ENCODE peak calls at places on chromosomes 6 and 20, in nine cellular contexts. P, B, X, J, Z, M, G, F and C are unnamed samples.

GRCh38 chr6:150297327-150298028 is 71.3 kb upstream of the IYD start:
- DNase-seq in P (no peak), B (no peak), X (peak; percentile 58), J (no peak), Z (no peak), M (no peak), G (peak; percentile 14), F (no peak), C (peak; percentile 55)

GRCh38 chr20:61778485-61778863 is 287.2 kb downstream of the TAF4 start:
- DNase-seq in P (no peak), B (no peak), X (no peak), J (no peak), Z (no peak), M (no peak), G (no peak), F (no peak), C (no peak)

GRCh38 chr6:5671162-5671561 is 335.6 kb downstream of the NRN1 start:
- DNase-seq in P (no peak), B (no peak), X (peak; percentile 77), J (no peak), Z (no peak), M (no peak), G (no peak), F (no peak), C (no peak)

GRCh38 chr6:39678914-39679313 is 46.3 kb downstream of the KIF6 start:
- DNase-seq in P (no peak), B (no peak), X (no peak), J (no peak), Z (no peak), M (no peak), G (no peak), F (no peak), C (no peak)

GRCh38 chr6:43803055-43803782 is 33.2 kb downstream of the VEGFA start:
- DNase-seq in P (no peak), B (no peak), X (peak; percentile 67), J (no peak), Z (no peak), M (no peak), G (no peak), F (no peak), C (no peak)

GRCh38 chr6:4797590-4797989 is 21.4 kb downstream of the CDYL start:
- DNase-seq in P (no peak), B (no peak), X (no peak), J (no peak), Z (no peak), M (no peak), G (no peak), F (no peak), C (no peak)

GRCh38 chr20:17568972-17569471 is 853 bp upstream of the DSTN start:
- DNase-seq in P (no peak), B (peak; percentile 41), X (peak; percentile 97), J (peak; percentile 85), Z (peak; percentile 78), M (peak; percentile 95), G (peak; percentile 94), F (peak; percentile 90), C (peak; percentile 99)

GRCh38 chr6:149223120-149223775 is 94.3 kb upstream of the TAB2 start:
- DNase-seq in P (no peak), B (no peak), X (no peak), J (no peak), Z (no peak), M (no peak), G (no peak), F (no peak), C (no peak)

GRCh38 chr6:20444786-20445271 is 43.1 kb downstream of the E2F3 start:
- DNase-seq in P (no peak), B (no peak), X (no peak), J (no peak), Z (no peak), M (no peak), G (no peak), F (no peak), C (no peak)

GRCh38 chr6:153957409-153957808 is 81.6 kb upstream of the OPRM1 start:
- DNase-seq in P (no peak), B (no peak), X (no peak), J (no peak), Z (no peak), M (no peak), G (no peak), F (no peak), C (no peak)

GRCh38 chr6:116314878-116315277 is 35.1 kb upstream of the TSPYL1 start:
- DNase-seq in P (no peak), B (no peak), X (peak; percentile 25), J (no peak), Z (no peak), M (no peak), G (no peak), F (no peak), C (no peak)

GRCh38 chr20:21435576-21435975 is 38.2 kb upstream of the NKX2-4 start:
- DNase-seq in P (no peak), B (no peak), X (no peak), J (no peak), Z (no peak), M (no peak), G (no peak), F (no peak), C (no peak)

GRCh38 chr20:3204124-3204794 is at the start of gene DDRGK1:
- DNase-seq in P (peak; percentile 86), B (no peak), X (peak; percentile 84), J (peak; percentile 92), Z (peak; percentile 51), M (peak; percentile 92), G (peak; percentile 92), F (peak; percentile 95), C (peak; percentile 93)

GRCh38 chr6:112144145-112144926 is 56.9 kb downstream of the FAM229B start:
- DNase-seq in P (no peak), B (no peak), X (no peak), J (no peak), Z (no peak), M (no peak), G (no peak), F (no peak), C (no peak)

GRCh38 chr6:170274713-170275560 is 15.9 kb downstream of the DLL1 start:
- DNase-seq in P (no peak), B (no peak), X (no peak), J (no peak), Z (no peak), M (peak; percentile 46), G (no peak), F (peak; percentile 27), C (no peak)
- H3K4me1 ChIP-seq in P (peaks cover 12% of the 10 kb centered on the region), B (peaks cover 3% of the 10 kb centered on the region), X (no peaks in the 10 kb centered on the region), J (peaks cover 46% of the 10 kb centered on the region), Z (no peaks in the 10 kb centered on the region), M (peaks cover under 1% of the 10 kb centered on the region), G (no peaks in the 10 kb centered on the region), F (peaks cover 13% of the 10 kb centered on the region), C (peaks cover 13% of the 10 kb centered on the region)

GRCh38 chr20:50838322-50838625 is 43.4 kb downstream of the BCAS4 start:
- DNase-seq in P (no peak), B (no peak), X (no peak), J (no peak), Z (no peak), M (no peak), G (no peak), F (no peak), C (no peak)
- H3K27ac ChIP-seq in P (peak overlapping the region; percentile 85), B (no peak overlapping the region), X (no peak overlapping the region), J (no peak overlapping the region), Z (peak overlapping the region; percentile 83), M (peak overlapping the region; percentile 66), G (no peak overlapping the region), F (no peak overlapping the region), C (peak overlapping the region; percentile 69)

GRCh38 chr6:166511316-166511715 is 75.2 kb downstream of the RAMACL start:
- DNase-seq in P (no peak), B (no peak), X (no peak), J (no peak), Z (no peak), M (no peak), G (no peak), F (no peak), C (no peak)

GRCh38 chr6:166515072-166515810 is 71.2 kb downstream of the RAMACL start:
- DNase-seq in P (no peak), B (no peak), X (peak; percentile 59), J (no peak), Z (no peak), M (no peak), G (peak; percentile 45), F (no peak), C (no peak)

GRCh38 chr6:166512567-166512966 is 73.9 kb downstream of the RAMACL start:
- DNase-seq in P (peak; percentile 40), B (no peak), X (no peak), J (no peak), Z (no peak), M (no peak), G (no peak), F (no peak), C (peak; percentile 16)

GRCh38 chr6:166516256-166516655 is 70.2 kb downstream of the RAMACL start:
- DNase-seq in P (no peak), B (no peak), X (no peak), J (no peak), Z (no peak), M (no peak), G (no peak), F (no peak), C (no peak)

GRCh38 chr6:166514196-166514595 is 72.3 kb downstream of the RAMACL start:
- DNase-seq in P (no peak), B (no peak), X (no peak), J (no peak), Z (no peak), M (no peak), G (no peak), F (no peak), C (peak; percentile 59)
- TF ChIP-seq CTCF in P (no peak), B (peak; percentile 35), X (peak; percentile 11), J (no peak), Z (no peak), M (no peak), G (peak; percentile 35), F (no peak), C (no peak)

DNA sequence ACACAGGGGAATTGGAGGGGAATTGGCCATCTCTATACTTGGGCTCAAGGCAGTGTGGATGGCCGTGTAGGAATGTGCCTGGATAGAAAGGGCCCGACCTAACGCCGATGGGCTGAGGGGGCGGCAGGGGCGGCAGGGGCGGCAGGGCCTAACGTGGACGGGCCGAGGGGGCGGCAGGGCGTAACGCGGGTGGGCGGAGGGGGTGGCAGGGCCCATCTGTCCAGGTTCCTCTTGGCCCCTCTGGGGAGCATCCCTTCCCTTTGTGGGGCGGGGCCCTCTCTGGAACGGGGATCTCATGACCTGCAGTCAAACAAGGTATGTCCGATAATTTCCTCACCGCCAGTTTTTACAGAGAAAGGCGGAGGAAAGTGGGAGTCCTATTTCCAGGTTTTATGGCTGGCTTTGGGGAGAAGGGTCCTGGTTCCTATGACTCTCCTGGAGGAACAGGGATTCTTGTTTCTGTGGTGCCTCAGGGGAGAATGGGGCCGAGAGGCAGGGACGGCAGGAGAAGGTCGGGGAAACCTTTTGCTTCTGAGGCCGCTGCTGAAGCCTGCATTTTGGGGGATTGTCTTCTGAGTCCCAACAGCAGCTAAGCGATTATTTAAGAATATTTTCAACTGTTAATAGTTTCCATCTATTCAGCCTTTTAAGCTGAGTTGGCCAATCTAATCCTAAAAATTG is 100.8 kb upstream of the FRMD1 start:
- DNase-seq in P (no peak), B (no peak), X (no peak), J (no peak), Z (no peak), M (no peak), G (no peak), F (no peak), C (peak; percentile 12)
- H3K4me1 ChIP-seq in P (no peaks in the 10 kb centered on the region), B (peaks cover 5% of the 10 kb centered on the region), X (no peaks in the 10 kb centered on the region), J (no peaks in the 10 kb centered on the region), Z (no peaks in the 10 kb centered on the region), M (no peaks in the 10 kb centered on the region), G (no peaks in the 10 kb centered on the region), F (no peaks in the 10 kb centered on the region), C (no peaks in the 10 kb centered on the region)